ENCODE peak calls at places on chromosomes 2 and 18, in ten cellular contexts. One of them, this sample, is unnamed.

GRCh38 chr2:80326214-80326613 is 21.7 kb upstream of the LRRTM1 start:
- DNase-seq in thoracic aorta: no peak
- DNase-seq in SK-N-SH: peak; percentile 45
- DNase-seq in IMR-90: peak; percentile 19
- DNase-seq in Panc1: peak; percentile 17
- DNase-seq in K562: no peak
- DNase-seq in heart left ventricle: no peak
- DNase-seq in fibroblast of lung: peak; percentile 27
- DNase-seq in vagina: no peak
- DNase-seq in PC-3: peak; percentile 8
- DNase-seq in this sample: peak; percentile 44

GRCh38 chr18:35463050-35463449 is 34.7 kb downstream of the INO80C start:
- DNase-seq in thoracic aorta: no peak
- DNase-seq in SK-N-SH: peak; percentile 40
- DNase-seq in IMR-90: no peak
- DNase-seq in Panc1: no peak
- DNase-seq in K562: peak; percentile 45
- DNase-seq in heart left ventricle: peak; percentile 54
- DNase-seq in fibroblast of lung: peak; percentile 21
- DNase-seq in vagina: no peak
- DNase-seq in PC-3: peak; percentile 57
- DNase-seq in this sample: peak; percentile 27

GRCh38 chr2:128330583-128330982 is 11.9 kb upstream of the HS6ST1 start:
- DNase-seq in thoracic aorta: no peak
- DNase-seq in SK-N-SH: no peak
- DNase-seq in IMR-90: no peak
- DNase-seq in Panc1: no peak
- DNase-seq in K562: no peak
- DNase-seq in heart left ventricle: no peak
- DNase-seq in fibroblast of lung: no peak
- DNase-seq in vagina: peak; percentile 29
- DNase-seq in PC-3: no peak
- DNase-seq in this sample: no peak

GRCh38 chr2:1676913-1677832 is 67.1 kb downstream of the PXDN start:
- DNase-seq in thoracic aorta: no peak
- DNase-seq in SK-N-SH: no peak
- DNase-seq in IMR-90: no peak
- DNase-seq in Panc1: no peak
- DNase-seq in K562: no peak
- DNase-seq in heart left ventricle: no peak
- DNase-seq in fibroblast of lung: no peak
- DNase-seq in vagina: peak; percentile 77
- DNase-seq in PC-3: no peak
- DNase-seq in this sample: no peak

GRCh38 chr2:231927566-231927890 is 1.3 kb upstream of the NPPC start:
- DNase-seq in thoracic aorta: no peak
- DNase-seq in SK-N-SH: no peak
- DNase-seq in IMR-90: no peak
- DNase-seq in Panc1: no peak
- DNase-seq in K562: no peak
- DNase-seq in heart left ventricle: no peak
- DNase-seq in fibroblast of lung: no peak
- DNase-seq in vagina: peak; percentile 29
- DNase-seq in PC-3: no peak
- DNase-seq in this sample: no peak

GRCh38 chr2:128310761-128311160 is 7.9 kb downstream of the HS6ST1 start:
- DNase-seq in thoracic aorta: no peak
- DNase-seq in SK-N-SH: peak; percentile 19
- DNase-seq in IMR-90: no peak
- DNase-seq in Panc1: no peak
- DNase-seq in K562: no peak
- DNase-seq in heart left ventricle: peak; percentile 13
- DNase-seq in fibroblast of lung: no peak
- DNase-seq in vagina: no peak
- DNase-seq in PC-3: no peak
- DNase-seq in this sample: no peak

GRCh38 chr2:230312638-230313037 is 14.4 kb upstream of the SP140L start:
- DNase-seq in thoracic aorta: no peak
- DNase-seq in SK-N-SH: no peak
- DNase-seq in IMR-90: peak; percentile 51
- DNase-seq in Panc1: no peak
- DNase-seq in K562: no peak
- DNase-seq in heart left ventricle: no peak
- DNase-seq in fibroblast of lung: peak; percentile 58
- DNase-seq in vagina: no peak
- DNase-seq in PC-3: peak; percentile 44
- DNase-seq in this sample: peak; percentile 29

GRCh38 chr18:28189400-28190239 is 12.7 kb upstream of the CDH2 start:
- DNase-seq in thoracic aorta: no peak
- DNase-seq in SK-N-SH: peak; percentile 25
- DNase-seq in IMR-90: peak; percentile 87
- DNase-seq in Panc1: no peak
- DNase-seq in K562: peak; percentile 18
- DNase-seq in heart left ventricle: no peak
- DNase-seq in fibroblast of lung: peak; percentile 75
- DNase-seq in vagina: no peak
- DNase-seq in PC-3: peak; percentile 87
- DNase-seq in this sample: peak; percentile 65

GRCh38 chr18:45962866-45963265 is 4.3 kb downstream of the EPG5 start:
- DNase-seq in thoracic aorta: no peak
- DNase-seq in SK-N-SH: no peak
- DNase-seq in IMR-90: peak; percentile 81
- DNase-seq in Panc1: no peak
- DNase-seq in K562: no peak
- DNase-seq in heart left ventricle: no peak
- DNase-seq in fibroblast of lung: peak; percentile 85
- DNase-seq in vagina: no peak
- DNase-seq in PC-3: peak; percentile 46
- DNase-seq in this sample: no peak

GRCh38 chr18:65436430-65436829 is 314.4 kb upstream of the CDH7 start:
- DNase-seq in thoracic aorta: no peak
- DNase-seq in SK-N-SH: no peak
- DNase-seq in IMR-90: no peak
- DNase-seq in Panc1: no peak
- DNase-seq in K562: no peak
- DNase-seq in heart left ventricle: no peak
- DNase-seq in fibroblast of lung: no peak
- DNase-seq in vagina: no peak
- DNase-seq in PC-3: no peak
- DNase-seq in this sample: no peak
- TF ChIP-seq CTCF in thoracic aorta: no peak
- TF ChIP-seq CTCF in SK-N-SH: no peak
- TF ChIP-seq CTCF in IMR-90: no peak
- TF ChIP-seq CTCF in Panc1: no peak
- TF ChIP-seq CTCF in K562: no peak
- TF ChIP-seq CTCF in heart left ventricle: no peak
- TF ChIP-seq CTCF in fibroblast of lung: no peak
- TF ChIP-seq CTCF in vagina: no peak
- TF ChIP-seq CTCF in PC-3: peak; percentile 48
- TF ChIP-seq CTCF in this sample: no peak

GRCh38 chr18:5987217-5987616 is 91.9 kb upstream of the TMEM200C start:
- DNase-seq in thoracic aorta: no peak
- DNase-seq in SK-N-SH: no peak
- DNase-seq in IMR-90: no peak
- DNase-seq in Panc1: no peak
- DNase-seq in K562: no peak
- DNase-seq in heart left ventricle: no peak
- DNase-seq in fibroblast of lung: no peak
- DNase-seq in vagina: peak; percentile 58
- DNase-seq in PC-3: no peak
- DNase-seq in this sample: no peak
- H3K4me1 ChIP-seq in thoracic aorta: no peaks in the 10 kb centered on the region
- H3K4me1 ChIP-seq in SK-N-SH: no peaks in the 10 kb centered on the region
- H3K4me1 ChIP-seq in IMR-90: peaks cover 2% of the 10 kb centered on the region
- H3K4me1 ChIP-seq in Panc1: no peaks in the 10 kb centered on the region
- H3K4me1 ChIP-seq in K562: no peaks in the 10 kb centered on the region
- H3K4me1 ChIP-seq in heart left ventricle: no peaks in the 10 kb centered on the region
- H3K4me1 ChIP-seq in fibroblast of lung: no peaks in the 10 kb centered on the region
- H3K4me1 ChIP-seq in vagina: no peaks in the 10 kb centered on the region
- H3K4me1 ChIP-seq in PC-3: no peaks in the 10 kb centered on the region
- H3K4me1 ChIP-seq in this sample: no peaks in the 10 kb centered on the region

DNA sequence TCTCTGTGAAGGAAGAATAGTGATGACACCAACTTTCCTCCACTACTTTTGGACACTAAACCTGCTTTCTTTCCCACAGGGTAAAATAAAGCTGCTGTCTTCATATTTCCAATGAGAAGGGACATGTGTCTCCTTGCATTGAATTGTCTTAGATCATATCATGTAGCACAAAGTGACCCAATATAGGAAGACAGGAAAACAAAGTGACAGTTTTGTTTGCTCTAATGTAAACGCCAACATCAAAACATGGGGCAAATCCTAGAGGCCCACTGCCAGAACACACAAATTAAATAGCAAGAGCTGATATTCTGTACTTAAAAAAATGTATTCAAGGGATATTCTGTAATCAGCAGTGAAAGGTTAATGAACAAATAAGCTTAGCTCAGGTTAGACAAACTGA is 36.1 kb downstream of the ARHGAP15 start:
- DNase-seq in thoracic aorta: no peak
- DNase-seq in SK-N-SH: no peak
- DNase-seq in IMR-90: no peak
- DNase-seq in Panc1: no peak
- DNase-seq in K562: no peak
- DNase-seq in heart left ventricle: no peak
- DNase-seq in fibroblast of lung: no peak
- DNase-seq in vagina: no peak
- DNase-seq in PC-3: no peak
- DNase-seq in this sample: no peak
- TF ChIP-seq CTCF in thoracic aorta: no peak
- TF ChIP-seq CTCF in SK-N-SH: no peak
- TF ChIP-seq CTCF in IMR-90: no peak
- TF ChIP-seq CTCF in Panc1: no peak
- TF ChIP-seq CTCF in K562: no peak
- TF ChIP-seq CTCF in heart left ventricle: no peak
- TF ChIP-seq CTCF in fibroblast of lung: no peak
- TF ChIP-seq CTCF in vagina: no peak
- TF ChIP-seq CTCF in PC-3: no peak
- TF ChIP-seq CTCF in this sample: no peak

GRCh38 chr2:96151595-96152300 is 6.5 kb upstream of the DUSP2 start:
- DNase-seq in thoracic aorta: no peak
- DNase-seq in SK-N-SH: peak; percentile 1
- DNase-seq in IMR-90: no peak
- DNase-seq in Panc1: no peak
- DNase-seq in K562: no peak
- DNase-seq in heart left ventricle: no peak
- DNase-seq in fibroblast of lung: no peak
- DNase-seq in vagina: no peak
- DNase-seq in PC-3: no peak
- DNase-seq in this sample: no peak
- H3K4me1 ChIP-seq in thoracic aorta: peaks cover 10% of the 10 kb centered on the region
- H3K4me1 ChIP-seq in SK-N-SH: peaks cover 34% of the 10 kb centered on the region
- H3K4me1 ChIP-seq in IMR-90: peaks cover 5% of the 10 kb centered on the region
- H3K4me1 ChIP-seq in Panc1: peaks cover 17% of the 10 kb centered on the region
- H3K4me1 ChIP-seq in K562: peaks cover 29% of the 10 kb centered on the region
- H3K4me1 ChIP-seq in heart left ventricle: no peaks in the 10 kb centered on the region
- H3K4me1 ChIP-seq in fibroblast of lung: peaks cover 4% of the 10 kb centered on the region
- H3K4me1 ChIP-seq in vagina: no peaks in the 10 kb centered on the region
- H3K4me1 ChIP-seq in PC-3: no peaks in the 10 kb centered on the region
- H3K4me1 ChIP-seq in this sample: peaks cover 9% of the 10 kb centered on the region

GRCh38 chr2:223779877-223780276 is 57.5 kb downstream of the AP1S3 start:
- DNase-seq in thoracic aorta: no peak
- DNase-seq in SK-N-SH: peak; percentile 52
- DNase-seq in IMR-90: peak; percentile 34
- DNase-seq in Panc1: no peak
- DNase-seq in K562: peak; percentile 48
- DNase-seq in heart left ventricle: no peak
- DNase-seq in fibroblast of lung: peak; percentile 15
- DNase-seq in vagina: no peak
- DNase-seq in PC-3: peak; percentile 84
- DNase-seq in this sample: peak; percentile 85
- TF ChIP-seq CTCF in thoracic aorta: no peak
- TF ChIP-seq CTCF in SK-N-SH: peak; percentile 56
- TF ChIP-seq CTCF in IMR-90: peak; percentile 41
- TF ChIP-seq CTCF in Panc1: peak; percentile 62
- TF ChIP-seq CTCF in K562: peak; percentile 54
- TF ChIP-seq CTCF in heart left ventricle: no peak
- TF ChIP-seq CTCF in fibroblast of lung: peak; percentile 31
- TF ChIP-seq CTCF in vagina: no peak
- TF ChIP-seq CTCF in PC-3: peak; percentile 60
- TF ChIP-seq CTCF in this sample: peak; percentile 48

GRCh38 chr2:217915706-217916105 is 87.1 kb downstream of the TNS1 start:
- DNase-seq in thoracic aorta: no peak
- DNase-seq in SK-N-SH: no peak
- DNase-seq in IMR-90: no peak
- DNase-seq in Panc1: no peak
- DNase-seq in K562: no peak
- DNase-seq in heart left ventricle: no peak
- DNase-seq in fibroblast of lung: no peak
- DNase-seq in vagina: no peak
- DNase-seq in PC-3: no peak
- DNase-seq in this sample: no peak
- H3K4me1 ChIP-seq in thoracic aorta: peaks cover 94% of the 10 kb centered on the region
- H3K4me1 ChIP-seq in SK-N-SH: peaks cover 62% of the 10 kb centered on the region
- H3K4me1 ChIP-seq in IMR-90: peaks cover 55% of the 10 kb centered on the region
- H3K4me1 ChIP-seq in Panc1: no peaks in the 10 kb centered on the region
- H3K4me1 ChIP-seq in K562: no peaks in the 10 kb centered on the region
- H3K4me1 ChIP-seq in heart left ventricle: peaks cover 69% of the 10 kb centered on the region
- H3K4me1 ChIP-seq in fibroblast of lung: peaks cover 58% of the 10 kb centered on the region
- H3K4me1 ChIP-seq in vagina: peaks cover 100% of the 10 kb centered on the region
- H3K4me1 ChIP-seq in PC-3: no peaks in the 10 kb centered on the region
- H3K4me1 ChIP-seq in this sample: no peaks in the 10 kb centered on the region

DNA sequence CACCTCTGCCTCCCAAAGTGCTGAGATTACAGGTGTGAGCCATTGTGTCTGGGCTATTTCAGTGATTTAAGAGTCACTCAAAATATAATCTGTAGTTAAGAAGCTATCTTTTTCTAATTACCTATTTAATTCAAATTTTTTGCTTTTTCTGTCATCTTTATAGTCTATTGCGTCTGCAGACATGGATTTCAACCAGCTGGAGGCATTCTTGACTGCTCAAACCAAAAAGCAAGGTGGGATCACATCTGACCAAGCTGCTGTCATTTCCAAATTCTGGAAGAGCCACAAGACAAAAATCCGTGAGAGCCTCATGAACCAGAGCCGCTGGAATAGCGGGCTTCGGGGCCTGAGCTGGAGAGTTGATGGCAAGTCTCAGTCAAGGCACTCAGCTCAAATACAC is 95.1 kb downstream of the COMMD1 start:
- DNase-seq in thoracic aorta: no peak
- DNase-seq in SK-N-SH: no peak
- DNase-seq in IMR-90: no peak
- DNase-seq in Panc1: no peak
- DNase-seq in K562: no peak
- DNase-seq in heart left ventricle: no peak
- DNase-seq in fibroblast of lung: no peak
- DNase-seq in vagina: no peak
- DNase-seq in PC-3: no peak
- DNase-seq in this sample: no peak
- TF ChIP-seq CTCF in thoracic aorta: no peak
- TF ChIP-seq CTCF in SK-N-SH: no peak
- TF ChIP-seq CTCF in IMR-90: no peak
- TF ChIP-seq CTCF in Panc1: no peak
- TF ChIP-seq CTCF in K562: no peak
- TF ChIP-seq CTCF in heart left ventricle: no peak
- TF ChIP-seq CTCF in fibroblast of lung: no peak
- TF ChIP-seq CTCF in vagina: no peak
- TF ChIP-seq CTCF in PC-3: no peak
- TF ChIP-seq CTCF in this sample: no peak

This sample was measured in A673.